ENCODE peak calls at places on chromosome 21, in five cellular contexts. One of them, this sample, is unnamed.

GRCh38 chr21:26809745-26810144 is 35.5 kb downstream of the ADAMTS1 start:
- DNase-seq in heart right ventricle: no peak
- DNase-seq in tibial artery: no peak
- DNase-seq in breast epithelium: no peak
- DNase-seq in AG09309: no peak
- DNase-seq in this sample: no peak

GRCh38 chr21:46455575-46456385 is 2.9 kb upstream of the DIP2A start:
- DNase-seq in heart right ventricle: peak
- DNase-seq in tibial artery: no peak
- DNase-seq in breast epithelium: no peak
- DNase-seq in AG09309: no peak
- DNase-seq in this sample: no peak

GRCh38 chr21:27818847-27819246 is 852.0 kb upstream of the ADAMTS5 start:
- DNase-seq in heart right ventricle: no peak
- DNase-seq in tibial artery: no peak
- DNase-seq in breast epithelium: no peak
- DNase-seq in AG09309: no peak
- DNase-seq in this sample: peak

GRCh38 chr21:31103571-31104265 is 65.4 kb upstream of the KRTAP19-8 start:
- DNase-seq in heart right ventricle: no peak
- DNase-seq in tibial artery: no peak
- DNase-seq in breast epithelium: no peak
- DNase-seq in AG09309: no peak
- DNase-seq in this sample: no peak

GRCh38 chr21:27649746-27650145 is 682.9 kb upstream of the ADAMTS5 start:
- DNase-seq in heart right ventricle: no peak
- DNase-seq in tibial artery: no peak
- DNase-seq in breast epithelium: no peak
- DNase-seq in AG09309: no peak
- DNase-seq in this sample: no peak

GRCh38 chr21:29771491-29772066 is 168.2 kb downstream of the GRIK1 start:
- DNase-seq in heart right ventricle: no peak
- DNase-seq in tibial artery: no peak
- DNase-seq in breast epithelium: peak
- DNase-seq in AG09309: no peak
- DNase-seq in this sample: no peak

GRCh38 chr21:16514316-16514715 is 784.5 kb downstream of the USP25 start:
- DNase-seq in heart right ventricle: no peak
- DNase-seq in tibial artery: no peak
- DNase-seq in breast epithelium: no peak
- DNase-seq in AG09309: no peak
- DNase-seq in this sample: no peak

GRCh38 chr21:46661211-46661625 is 25.7 kb downstream of the PRMT2 start:
- DNase-seq in heart right ventricle: peak
- DNase-seq in tibial artery: no peak
- DNase-seq in breast epithelium: no peak
- DNase-seq in AG09309: peak
- DNase-seq in this sample: peak

GRCh38 chr21:26506951-26507350 is 66.1 kb downstream of the CYYR1 start:
- DNase-seq in heart right ventricle: no peak
- DNase-seq in tibial artery: no peak
- DNase-seq in breast epithelium: no peak
- DNase-seq in AG09309: peak
- DNase-seq in this sample: peak

GRCh38 chr21:42781150-42781980 is 98.0 kb downstream of the WDR4 start:
- DNase-seq in heart right ventricle: peak
- DNase-seq in tibial artery: no peak
- DNase-seq in breast epithelium: peak
- DNase-seq in AG09309: no peak
- DNase-seq in this sample: no peak
- TF ChIP-seq CTCF in heart right ventricle: no peak
- TF ChIP-seq CTCF in tibial artery: no peak
- TF ChIP-seq CTCF in breast epithelium: no peak
- TF ChIP-seq CTCF in AG09309: no peak
- TF ChIP-seq CTCF in this sample: no peak

GRCh38 chr21:34320006-34320405 is 43.8 kb upstream of the KCNE2 start:
- DNase-seq in heart right ventricle: no peak
- DNase-seq in tibial artery: no peak
- DNase-seq in breast epithelium: no peak
- DNase-seq in AG09309: no peak
- DNase-seq in this sample: no peak
- TF ChIP-seq CTCF in heart right ventricle: no peak
- TF ChIP-seq CTCF in tibial artery: no peak
- TF ChIP-seq CTCF in breast epithelium: no peak
- TF ChIP-seq CTCF in AG09309: no peak
- TF ChIP-seq CTCF in this sample: no peak

DNA sequence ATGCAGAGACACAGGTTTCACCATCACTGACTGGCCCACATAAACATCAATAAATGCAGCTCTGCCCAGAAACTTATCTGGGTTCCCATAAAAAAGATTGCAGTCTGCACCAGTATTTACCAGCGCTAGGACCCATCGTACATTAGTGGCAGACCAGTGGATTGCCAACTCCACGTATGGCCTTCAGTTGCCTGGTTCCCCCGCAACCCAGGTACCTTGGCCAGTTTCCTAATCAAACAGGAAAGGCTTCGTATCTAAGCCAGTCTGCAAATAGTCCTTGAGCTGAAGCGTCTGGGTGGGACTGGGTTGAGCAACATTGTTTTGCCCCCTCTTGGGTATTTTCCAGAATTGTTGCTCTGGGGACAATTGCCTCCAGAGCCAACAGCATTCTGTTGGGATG is 1639.3 kb downstream of the MRPL39 start:
- DNase-seq in heart right ventricle: no peak
- DNase-seq in tibial artery: no peak
- DNase-seq in breast epithelium: no peak
- DNase-seq in AG09309: no peak
- DNase-seq in this sample: no peak
- TF ChIP-seq CTCF in heart right ventricle: no peak
- TF ChIP-seq CTCF in tibial artery: no peak
- TF ChIP-seq CTCF in breast epithelium: no peak
- TF ChIP-seq CTCF in AG09309: no peak
- TF ChIP-seq CTCF in this sample: no peak

GRCh38 chr21:45241357-45241756 is 46.3 kb downstream of the POFUT2 start:
- DNase-seq in heart right ventricle: no peak
- DNase-seq in tibial artery: no peak
- DNase-seq in breast epithelium: no peak
- DNase-seq in AG09309: no peak
- DNase-seq in this sample: no peak

GRCh38 chr21:45235488-45235887 is 52.2 kb downstream of the POFUT2 start:
- DNase-seq in heart right ventricle: no peak
- DNase-seq in tibial artery: no peak
- DNase-seq in breast epithelium: no peak
- DNase-seq in AG09309: no peak
- DNase-seq in this sample: no peak

GRCh38 chr21:45234906-45235305 is 52.8 kb downstream of the POFUT2 start:
- DNase-seq in heart right ventricle: no peak
- DNase-seq in tibial artery: no peak
- DNase-seq in breast epithelium: peak
- DNase-seq in AG09309: no peak
- DNase-seq in this sample: no peak

GRCh38 chr21:45234127-45234526 is 53.6 kb downstream of the POFUT2 start:
- DNase-seq in heart right ventricle: no peak
- DNase-seq in tibial artery: no peak
- DNase-seq in breast epithelium: no peak
- DNase-seq in AG09309: no peak
- DNase-seq in this sample: no peak

DNA sequence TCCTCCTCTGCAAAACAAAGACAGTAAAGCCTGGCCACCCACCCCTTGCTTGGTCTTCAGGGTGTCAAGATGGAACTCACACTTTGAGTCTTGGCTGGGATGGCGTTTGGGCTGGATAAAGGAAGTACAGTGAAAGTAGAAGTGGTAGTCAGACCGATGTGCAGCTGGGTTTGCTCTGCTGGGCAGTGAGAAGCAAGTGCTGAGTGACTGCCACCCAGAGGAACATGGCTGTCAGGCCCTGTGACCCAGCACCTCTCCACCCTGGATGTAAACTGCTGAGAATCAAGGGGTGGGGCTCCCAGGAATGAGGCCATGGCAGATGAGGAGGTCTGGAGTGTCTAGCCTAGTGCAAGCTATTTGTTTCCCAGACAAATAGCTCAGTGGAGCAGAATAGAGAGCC is 51.2 kb downstream of the POFUT2 start:
- DNase-seq in heart right ventricle: no peak
- DNase-seq in tibial artery: no peak
- DNase-seq in breast epithelium: no peak
- DNase-seq in AG09309: no peak
- DNase-seq in this sample: no peak
- TF ChIP-seq CTCF in heart right ventricle: no peak
- TF ChIP-seq CTCF in tibial artery: no peak
- TF ChIP-seq CTCF in breast epithelium: no peak
- TF ChIP-seq CTCF in AG09309: no peak
- TF ChIP-seq CTCF in this sample: no peak